ENCODE peak calls at places on chromosome 2, in seven cellular contexts. S is IMR-90, K is T-helper 2 cell, T is A549, Q is AML-193, M is skeletal muscle cell, A is HS-5. W is an unnamed sample.

GRCh38 chr2:219010162-219010756 is 17.0 kb upstream of the CRYBA2 start:
- DNase-seq in S (no peak), K (no peak), T (peak; percentile 56), Q (no peak), M (no peak), A (no peak), W (no peak)

GRCh38 chr2:109675666-109676345 is 61.6 kb downstream of the SOWAHC start:
- DNase-seq in S (no peak), K (no peak), T (no peak), Q (no peak), M (no peak), A (no peak), W (no peak)

GRCh38 chr2:25374411-25374810 is 32.7 kb upstream of the DNMT3A start:
- DNase-seq in S (no peak), K (no peak), T (no peak), Q (no peak), M (no peak), A (no peak), W (no peak)

GRCh38 chr2:23636412-23636811 is 251.4 kb downstream of the KLHL29 start:
- DNase-seq in S (peak; percentile 27), K (no peak), T (peak; percentile 32), Q (no peak), M (no peak), A (no peak), W (no peak)

GRCh38 chr2:145360129-145360780 is 840.3 kb upstream of the ZEB2 start:
- DNase-seq in S (no peak), K (no peak), T (no peak), Q (no peak), M (no peak), A (no peak), W (no peak)

GRCh38 chr2:241320394-241320793 is 4.7 kb downstream of the SEPTIN2 start:
- DNase-seq in S (no peak), K (no peak), T (no peak), Q (no peak), M (no peak), A (no peak), W (no peak)

GRCh38 chr2:222907790-222908431 is 47.1 kb downstream of the ACSL3 start:
- DNase-seq in S (peak; percentile 83), K (no peak), T (no peak), Q (no peak), M (peak; percentile 52), A (no peak), W (no peak)

GRCh38 chr2:216773072-216773471 is 77.7 kb upstream of the IGFBP5 start:
- DNase-seq in S (no peak), K (no peak), T (no peak), Q (no peak), M (no peak), A (no peak), W (no peak)

GRCh38 chr2:235762832-235763598 is 269.2 kb downstream of the AGAP1 start:
- DNase-seq in S (no peak), K (no peak), T (peak; percentile 14), Q (no peak), M (no peak), A (no peak), W (no peak)

GRCh38 chr2:224819075-224819474 is 102.9 kb upstream of the CCDC195 start:
- DNase-seq in S (peak; percentile 25), K (no peak), T (no peak), Q (no peak), M (no peak), A (no peak), W (no peak)

GRCh38 chr2:28445448-28446258 is 50.2 kb upstream of the PLB1 start:
- DNase-seq in S (peak; percentile 97), K (no peak), T (peak; percentile 87), Q (no peak), M (peak; percentile 92), A (peak; percentile 92), W (peak; percentile 45)

GRCh38 chr2:105653313-105653712 is 91.4 kb upstream of the NCK2 start:
- DNase-seq in S (no peak), K (no peak), T (no peak), Q (no peak), M (no peak), A (no peak), W (no peak)

GRCh38 chr2:9666306-9666705 is 35.5 kb upstream of the YWHAQ start:
- DNase-seq in S (peak; percentile 61), K (no peak), T (no peak), Q (no peak), M (peak; percentile 15), A (no peak), W (no peak)

GRCh38 chr2:74219846-74220486 is 21.6 kb downstream of the MTHFD2 start:
- DNase-seq in S (no peak), K (no peak), T (no peak), Q (no peak), M (no peak), A (no peak), W (no peak)